ENCODE peak calls at places on chromosomes 5 and 9, in five cellular contexts. One of them, this sample, is unnamed.

GRCh38 chr5:141508808-141509611 is 20.1 kb downstream of the PCDHGC5 start:
- DNase-seq in PC-3: peak; percentile 79
- DNase-seq in activated CD8-positive, alpha-beta memory T cell treated with anti-CD3 and anti-CD28 coated beads, Interleukin-2, amount 50 U/mL, for 4 hours: no peak
- DNase-seq in lung microvascular endothelial cell: peak; percentile 69
- DNase-seq in ACHN: peak; percentile 81
- DNase-seq in this sample: no peak

GRCh38 chr5:107542428-107542827 is 128.3 kb downstream of the EFNA5 start:
- DNase-seq in PC-3: peak; percentile 96
- DNase-seq in activated CD8-positive, alpha-beta memory T cell treated with anti-CD3 and anti-CD28 coated beads, Interleukin-2, amount 50 U/mL, for 4 hours: no peak
- DNase-seq in lung microvascular endothelial cell: peak; percentile 94
- DNase-seq in ACHN: peak; percentile 91
- DNase-seq in this sample: no peak

GRCh38 chr5:61575581-61575980 is 243.5 kb downstream of the ZSWIM6 start:
- DNase-seq in PC-3: no peak
- DNase-seq in activated CD8-positive, alpha-beta memory T cell treated with anti-CD3 and anti-CD28 coated beads, Interleukin-2, amount 50 U/mL, for 4 hours: no peak
- DNase-seq in lung microvascular endothelial cell: no peak
- DNase-seq in ACHN: no peak
- DNase-seq in this sample: no peak

GRCh38 chr5:21574429-21574828 is 1278.7 kb downstream of the CDH12 start:
- DNase-seq in PC-3: no peak
- DNase-seq in activated CD8-positive, alpha-beta memory T cell treated with anti-CD3 and anti-CD28 coated beads, Interleukin-2, amount 50 U/mL, for 4 hours: no peak
- DNase-seq in lung microvascular endothelial cell: no peak
- DNase-seq in ACHN: no peak
- DNase-seq in this sample: no peak

GRCh38 chr9:131762356-131762932 is 22.6 kb upstream of the RAPGEF1 start:
- DNase-seq in PC-3: peak; percentile 58
- DNase-seq in activated CD8-positive, alpha-beta memory T cell treated with anti-CD3 and anti-CD28 coated beads, Interleukin-2, amount 50 U/mL, for 4 hours: peak; percentile 81
- DNase-seq in lung microvascular endothelial cell: peak; percentile 70
- DNase-seq in ACHN: peak; percentile 54
- DNase-seq in this sample: no peak

GRCh38 chr9:27413507-27414214 is 110.4 kb upstream of the IFNK start:
- DNase-seq in PC-3: no peak
- DNase-seq in activated CD8-positive, alpha-beta memory T cell treated with anti-CD3 and anti-CD28 coated beads, Interleukin-2, amount 50 U/mL, for 4 hours: no peak
- DNase-seq in lung microvascular endothelial cell: no peak
- DNase-seq in ACHN: no peak
- DNase-seq in this sample: no peak

GRCh38 chr9:76868897-76869296 is 37.0 kb downstream of the PRUNE2 start:
- DNase-seq in PC-3: no peak
- DNase-seq in activated CD8-positive, alpha-beta memory T cell treated with anti-CD3 and anti-CD28 coated beads, Interleukin-2, amount 50 U/mL, for 4 hours: no peak
- DNase-seq in lung microvascular endothelial cell: no peak
- DNase-seq in ACHN: peak; percentile 23
- DNase-seq in this sample: no peak

GRCh38 chr5:6703791-6704190 is 9.4 kb upstream of the TENT4A start:
- DNase-seq in PC-3: no peak
- DNase-seq in activated CD8-positive, alpha-beta memory T cell treated with anti-CD3 and anti-CD28 coated beads, Interleukin-2, amount 50 U/mL, for 4 hours: no peak
- DNase-seq in lung microvascular endothelial cell: no peak
- DNase-seq in ACHN: no peak
- DNase-seq in this sample: no peak